ENCODE peak calls at places on chromosomes 12 and 14, in ten cellular contexts. J, E, X, F, Q, H, C, Y, T and S are unnamed samples.

GRCh38 chr12:5577239-5577638 is 145.3 kb downstream of the NTF3 start:
- DNase-seq in F (peak), Q (no peak), C (no peak), Y (no peak), H (no peak), E (no peak), X (no peak), J (no peak), T (no peak), S (no peak)

GRCh38 chr14:69263364-69263763 is 3.4 kb downstream of the GALNT16 start:
- DNase-seq in Q (no peak), C (peak), H (peak), F (peak), E (peak), Y (no peak), X (no peak), J (no peak), T (peak), S (no peak)

GRCh38 chr14:20603813-20604212 is 12.6 kb upstream of the RNASE12 start:
- DNase-seq in F (no peak), T (no peak), Y (no peak), Q (no peak), H (no peak), E (no peak), J (no peak), X (no peak), C (no peak), S (no peak)

GRCh38 chr14:102295301-102295700 is 9.7 kb downstream of the MOK start:
- DNase-seq in E (no peak), H (no peak), C (peak), F (no peak), T (peak), J (no peak), X (no peak), Q (no peak), Y (no peak), S (no peak)

GRCh38 chr12:82326905-82327503 is 31.2 kb downstream of the CCDC59 start:
- DNase-seq in X (no peak), E (no peak), C (peak), Y (no peak), J (peak), T (peak), F (no peak), H (no peak), Q (no peak), S (no peak)

GRCh38 chr12:128069359-128069997 is 197.5 kb upstream of the TMEM132C start:
- DNase-seq in J (peak), F (no peak), H (peak), Q (peak), C (peak), X (no peak), T (peak), E (no peak), Y (no peak), S (no peak)

GRCh38 chr12:75913502-75914110 is 118.0 kb downstream of the PHLDA1 start:
- DNase-seq in H (peak), Q (no peak), E (no peak), Y (no peak), X (no peak), J (no peak), T (peak), F (no peak), C (no peak), S (no peak)

GRCh38 chr12:46983959-46984833 is 95.2 kb upstream of the PCED1B start:
- DNase-seq in H (peak), E (no peak), C (peak), Y (no peak), F (no peak), J (peak), T (peak), X (no peak), Q (peak), S (no peak)

GRCh38 chr12:70609739-70610491 is 27.3 kb downstream of the PTPRB start:
- DNase-seq in F (peak), C (peak), H (peak), X (peak), Y (no peak), J (peak), E (no peak), T (peak), Q (peak), S (peak)

GRCh38 chr14:102930753-102931579 is 8.5 kb downstream of the AMN start:
- DNase-seq in F (no peak), T (no peak), X (peak), E (no peak), H (no peak), Y (no peak), J (peak), C (peak), Q (peak), S (no peak)

DNA sequence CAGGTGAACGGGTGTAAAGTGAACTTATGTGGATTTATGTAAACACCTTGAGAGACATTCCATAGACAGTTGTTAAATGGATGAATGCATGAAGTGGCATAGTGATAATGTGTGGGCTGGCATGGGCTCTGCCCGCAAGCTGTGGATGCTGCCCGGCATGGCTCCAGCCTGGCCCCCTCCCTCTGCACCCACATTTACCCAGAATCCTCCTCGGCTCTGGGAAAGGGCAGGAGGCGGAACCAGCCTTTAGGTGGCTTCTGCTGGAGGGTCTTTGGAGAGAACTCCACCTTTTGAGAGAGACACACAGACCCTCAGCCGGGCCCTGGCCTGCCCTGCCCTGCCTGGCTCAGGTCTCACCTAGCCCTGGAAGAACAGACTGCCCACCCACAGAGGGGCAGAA is 18.7 kb downstream of the RASAL1 start:
- DNase-seq in F (no peak), Y (no peak), J (no peak), T (no peak), Q (no peak), X (no peak), C (no peak), E (no peak), H (no peak), S (no peak)
- TF ChIP-seq CTCF in F (no peak), Y (no peak), J (no peak), T (no peak), Q (no peak), X (no peak), C (no peak), E (no peak), H (no peak), S (no peak)

DNA sequence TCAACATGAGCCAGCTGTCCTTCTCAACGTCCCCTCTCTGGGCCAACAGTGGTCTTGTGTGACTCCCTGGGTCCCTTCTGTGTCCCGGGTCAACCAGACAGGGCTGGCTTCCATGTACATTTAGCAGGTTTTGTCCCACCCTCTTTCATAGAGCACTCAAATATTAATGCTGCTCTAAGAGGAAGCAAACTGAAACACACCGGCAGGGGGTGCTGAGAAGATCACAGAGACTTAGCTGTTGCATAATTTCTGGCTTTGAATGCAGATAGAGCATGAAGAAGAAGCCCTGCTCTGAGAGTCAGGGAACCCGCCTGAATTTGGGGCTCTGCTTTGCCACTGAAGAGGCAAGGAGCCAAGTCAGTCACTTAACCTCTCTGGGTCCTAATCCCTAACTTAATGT is 138.7 kb downstream of the ESRRB start:
- DNase-seq in H (peak), X (peak), Q (no peak), T (peak), F (no peak), J (no peak), Y (no peak), E (no peak), C (peak), S (no peak)
- TF ChIP-seq CTCF in H (peak), X (no peak), Q (peak), T (no peak), F (no peak), J (peak), Y (no peak), E (no peak), C (peak), S (peak)

DNA sequence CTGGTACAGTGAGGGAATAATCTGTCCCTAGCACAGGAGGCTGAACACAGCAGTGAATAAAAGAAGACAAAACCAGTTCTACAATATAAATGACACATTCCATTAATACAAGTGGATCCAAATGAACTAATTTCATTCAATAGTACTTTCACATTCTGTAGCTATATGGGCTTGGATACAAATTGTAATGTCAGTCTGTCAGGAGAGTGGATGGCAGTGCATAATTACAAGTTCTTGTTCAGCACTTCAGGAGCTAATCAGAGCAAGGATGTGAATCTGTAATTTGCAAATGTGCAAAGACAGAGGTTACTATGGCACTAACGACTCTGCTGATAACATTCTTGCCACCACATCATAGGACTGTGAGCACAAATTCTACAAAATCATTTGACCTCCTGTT is 697.9 kb downstream of the DIO2 start:
- DNase-seq in Q (no peak), T (no peak), C (no peak), Y (no peak), X (no peak), H (no peak), E (no peak), J (no peak), F (no peak), S (no peak)
- TF ChIP-seq CTCF in Q (no peak), T (no peak), C (no peak), Y (no peak), X (no peak), H (no peak), E (no peak), J (no peak), F (no peak), S (no peak)

GRCh38 chr14:35224615-35225014 is 67.6 kb upstream of the PSMA6 start:
- DNase-seq in E (no peak), T (no peak), J (no peak), X (no peak), C (no peak), Y (no peak), F (no peak), H (no peak), Q (no peak), S (no peak)

GRCh38 chr14:35234007-35234406 is 58.2 kb upstream of the PSMA6 start:
- DNase-seq in F (no peak), E (no peak), H (no peak), T (peak), J (no peak), C (no peak), Q (no peak), X (no peak), Y (no peak), S (no peak)

GRCh38 chr14:35229084-35229483 is 63.1 kb upstream of the PSMA6 start:
- DNase-seq in J (no peak), Y (no peak), C (no peak), F (no peak), H (no peak), E (no peak), T (no peak), X (no peak), Q (no peak), S (no peak)

GRCh38 chr14:35231207-35231755 is 60.9 kb upstream of the PSMA6 start:
- DNase-seq in H (no peak), X (no peak), Y (no peak), Q (no peak), T (peak), F (no peak), J (no peak), E (no peak), C (peak), S (no peak)

DNA sequence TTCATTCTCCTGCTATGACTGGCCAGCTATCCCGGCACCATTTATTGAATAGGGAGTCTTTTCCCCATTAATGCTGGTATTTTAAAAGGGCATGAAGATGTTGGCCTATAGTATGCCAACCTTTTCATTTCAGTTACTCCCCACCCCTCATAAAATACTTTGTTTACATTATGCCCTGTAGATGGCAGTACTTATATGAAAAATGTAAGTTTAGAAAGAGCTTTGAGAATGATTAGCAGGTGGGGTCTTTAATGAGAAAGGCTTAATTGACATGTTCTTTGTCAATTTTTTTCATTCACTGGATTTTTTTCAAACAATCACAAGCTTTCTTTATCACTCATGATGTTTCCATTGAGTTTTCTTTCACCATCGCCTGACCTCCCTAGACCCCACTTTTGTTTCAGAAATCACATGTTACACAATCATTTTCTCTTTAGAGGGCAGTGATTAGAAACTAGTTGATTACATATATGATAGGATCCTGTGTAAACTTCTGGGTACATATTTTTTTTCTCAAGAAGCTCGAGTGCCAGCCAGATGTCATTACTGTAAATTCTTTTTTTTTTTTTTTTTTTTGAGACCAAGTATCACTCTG is 62.6 kb upstream of the PSMA6 start:
- DNase-seq in C (peak), E (no peak), H (no peak), X (no peak), Q (no peak), F (no peak), T (peak), J (peak), Y (no peak), S (no peak)
- TF ChIP-seq CTCF in C (no peak), E (no peak), H (peak), X (no peak), Q (peak), F (peak), T (no peak), J (no peak), Y (no peak), S (no peak)

DNA sequence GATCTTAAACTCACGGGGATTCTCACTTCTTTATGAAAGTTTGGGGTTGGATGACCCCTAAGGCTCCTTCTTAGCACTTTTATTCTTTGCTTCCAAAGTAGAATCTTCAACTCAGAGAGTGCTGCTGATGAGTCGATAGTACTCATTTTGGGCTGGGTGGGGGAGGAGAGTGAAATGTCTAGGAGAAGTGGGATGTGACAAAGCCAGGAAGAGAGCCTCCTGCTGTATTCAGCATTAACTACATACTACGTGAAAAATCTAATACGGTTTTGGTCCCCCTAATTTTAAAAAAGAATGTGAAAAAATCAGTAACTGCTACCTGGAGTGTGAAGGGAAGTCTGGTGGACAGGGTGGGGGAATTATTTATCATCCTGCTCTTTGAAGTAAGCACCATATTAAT is 148.3 kb downstream of the SAMD4A start:
- DNase-seq in Y (no peak), Q (no peak), F (no peak), J (peak), T (no peak), E (no peak), C (peak), H (no peak), X (no peak), S (no peak)
- TF ChIP-seq CTCF in Y (no peak), Q (no peak), F (no peak), J (peak), T (peak), E (no peak), C (peak), H (no peak), X (no peak), S (no peak)

GRCh38 chr12:1284611-1285010 is 293.6 kb downstream of the ERC1 start:
- DNase-seq in E (no peak), F (no peak), T (no peak), H (no peak), Y (no peak), Q (no peak), X (no peak), C (no peak), J (no peak), S (no peak)

GRCh38 chr12:1281683-1282366 is 290.8 kb downstream of the ERC1 start:
- DNase-seq in X (no peak), C (peak), J (no peak), Y (no peak), E (no peak), H (no peak), Q (no peak), T (peak), F (no peak), S (no peak)

GRCh38 chr12:1277905-1278304 is 286.9 kb downstream of the ERC1 start:
- DNase-seq in E (no peak), Y (no peak), F (no peak), J (no peak), T (no peak), H (no peak), C (no peak), X (no peak), Q (no peak), S (no peak)

GRCh38 chr12:1282670-1283361 is 291.8 kb downstream of the ERC1 start:
- DNase-seq in F (no peak), J (peak), C (peak), H (peak), E (peak), X (no peak), T (peak), Q (no peak), Y (peak), S (no peak)

GRCh38 chr12:1279050-1279449 is 288.0 kb downstream of the ERC1 start:
- DNase-seq in T (no peak), E (no peak), C (peak), Y (no peak), H (no peak), J (no peak), F (no peak), Q (no peak), X (no peak), S (no peak)
- TF ChIP-seq CTCF in T (no peak), E (peak), C (no peak), Y (no peak), H (no peak), J (no peak), F (peak), Q (no peak), X (no peak), S (no peak)